ENCODE peak calls at places on chromosomes 7 and 10, in eight cellular contexts. D is left ventricle myocardium inferior, L is T-helper 1 cell, N is EL, J is skeletal muscle cell, Z is Ammon's horn, T is dorsolateral prefrontal cortex, E is Caki2. H is an unnamed sample.

GRCh38 chr10:71392791-71393781 is 3.6 kb upstream of the CDH23 start:
- DNase-seq in J (no peak), T (no peak), L (no peak), D (no peak), E (no peak), N (no peak), Z (no peak), H (no peak)

GRCh38 chr7:99514050-99514449 is 9.6 kb downstream of the ZKSCAN5 start:
- DNase-seq in J (no peak), T (no peak), Z (no peak), D (no peak), L (no peak), E (no peak), N (peak; percentile 61), H (no peak)

GRCh38 chr7:3194501-3195141 is 106.4 kb upstream of the SDK1 start:
- DNase-seq in E (peak; percentile 100), Z (no peak), L (no peak), T (no peak), N (peak; percentile 53), J (peak; percentile 51), D (no peak), H (no peak)

GRCh38 chr7:87339373-87339897 is 6.0 kb upstream of the CROT start:
- DNase-seq in E (no peak), L (no peak), T (no peak), Z (no peak), J (no peak), D (no peak), N (no peak), H (no peak)

GRCh38 chr10:44233561-44234470 is 151.1 kb downstream of the CXCL12 start:
- DNase-seq in L (no peak), Z (no peak), E (no peak), N (no peak), J (no peak), D (peak; percentile 68), T (no peak), H (no peak)

GRCh38 chr7:131100357-131101054 is 227.2 kb upstream of the MKLN1 start:
- DNase-seq in L (no peak), T (no peak), N (no peak), D (no peak), E (no peak), Z (no peak), J (no peak), H (no peak)

GRCh38 chr10:76649271-76649670 is 988.3 kb downstream of the KCNMA1 start:
- DNase-seq in D (no peak), N (no peak), L (no peak), T (no peak), Z (no peak), J (no peak), E (no peak), H (no peak)

GRCh38 chr7:36158321-36158605 is 5.2 kb downstream of the EEPD1 start:
- DNase-seq in L (no peak), T (no peak), E (no peak), D (no peak), Z (no peak), N (no peak), J (no peak), H (no peak)

GRCh38 chr10:19209319-19209718 is 160.7 kb downstream of the MALRD1 start:
- DNase-seq in Z (no peak), N (no peak), E (no peak), T (no peak), J (no peak), D (no peak), L (no peak), H (no peak)

GRCh38 chr7:24201221-24201620 is 82.8 kb upstream of the NPY start:
- DNase-seq in D (no peak), L (no peak), E (no peak), Z (no peak), J (no peak), T (no peak), N (no peak), H (no peak)

GRCh38 chr7:1175967-1176851 is 16.2 kb upstream of the ZFAND2A start:
- DNase-seq in N (peak; percentile 79), D (peak; percentile 80), J (no peak), L (peak; percentile 75), T (peak; percentile 85), Z (peak; percentile 75), E (peak; percentile 82), H (peak; percentile 82)

GRCh38 chr10:48792687-48793096 is 108.0 kb downstream of the WDFY4 start:
- DNase-seq in E (no peak), Z (no peak), N (peak; percentile 69), D (no peak), T (no peak), J (peak; percentile 10), L (peak; percentile 28), H (no peak)

GRCh38 chr10:28202941-28203352 is 99.9 kb downstream of the MPP7 start:
- DNase-seq in E (no peak), J (no peak), Z (no peak), N (peak; percentile 59), T (no peak), L (no peak), D (peak; percentile 40), H (no peak)